ENCODE peak calls at places on chromosomes 6 and 20, in four cellular contexts. One of them, this sample, is unnamed.

GRCh38 chr6:125951323-125951722 is 5.2 kb upstream of the HINT3 start:
- DNase-seq in heart right ventricle: no peak
- DNase-seq in fibroblast of lung: no peak
- DNase-seq in cardiac muscle cell: no peak
- DNase-seq in this sample: no peak

GRCh38 chr20:18287546-18287914 is 797 bp upstream of the ZNF133 start:
- DNase-seq in heart right ventricle: peak; percentile 7
- DNase-seq in fibroblast of lung: no peak
- DNase-seq in cardiac muscle cell: no peak
- DNase-seq in this sample: peak; percentile 16

GRCh38 chr20:59385461-59385860 is 85.0 kb downstream of the EDN3 start:
- DNase-seq in heart right ventricle: no peak
- DNase-seq in fibroblast of lung: no peak
- DNase-seq in cardiac muscle cell: no peak
- DNase-seq in this sample: no peak

GRCh38 chr20:5143856-5144255 is 17.0 kb downstream of the CDS2 start:
- DNase-seq in heart right ventricle: no peak
- DNase-seq in fibroblast of lung: no peak
- DNase-seq in cardiac muscle cell: no peak
- DNase-seq in this sample: no peak

GRCh38 chr6:150100745-150101144 is 31.8 kb upstream of the ULBP3 start:
- DNase-seq in heart right ventricle: no peak
- DNase-seq in fibroblast of lung: no peak
- DNase-seq in cardiac muscle cell: no peak
- DNase-seq in this sample: no peak

GRCh38 chr6:123769431-123769830 is 34.2 kb upstream of the NKAIN2 start:
- DNase-seq in heart right ventricle: no peak
- DNase-seq in fibroblast of lung: no peak
- DNase-seq in cardiac muscle cell: no peak
- DNase-seq in this sample: no peak

GRCh38 chr6:53263915-53264314 is 84.8 kb downstream of the ELOVL5 start:
- DNase-seq in heart right ventricle: no peak
- DNase-seq in fibroblast of lung: no peak
- DNase-seq in cardiac muscle cell: peak; percentile 32
- DNase-seq in this sample: no peak

GRCh38 chr6:52310932-52311331 is 26.4 kb upstream of the MCM3 start:
- DNase-seq in heart right ventricle: no peak
- DNase-seq in fibroblast of lung: no peak
- DNase-seq in cardiac muscle cell: no peak
- DNase-seq in this sample: no peak

GRCh38 chr6:95318137-95318536 is 259.2 kb upstream of the MANEA start:
- DNase-seq in heart right ventricle: no peak
- DNase-seq in fibroblast of lung: no peak
- DNase-seq in cardiac muscle cell: no peak
- DNase-seq in this sample: no peak

GRCh38 chr6:82381278-82381677 is 17.7 kb downstream of the TPBG start:
- DNase-seq in heart right ventricle: no peak
- DNase-seq in fibroblast of lung: no peak
- DNase-seq in cardiac muscle cell: no peak
- DNase-seq in this sample: no peak

GRCh38 chr20:37968726-37969401 is 64.4 kb downstream of the TTI1 start:
- DNase-seq in heart right ventricle: no peak
- DNase-seq in fibroblast of lung: no peak
- DNase-seq in cardiac muscle cell: no peak
- DNase-seq in this sample: peak; percentile 48

GRCh38 chr20:37131486-37131885 is 35.7 kb upstream of the RBL1 start:
- DNase-seq in heart right ventricle: no peak
- DNase-seq in fibroblast of lung: no peak
- DNase-seq in cardiac muscle cell: no peak
- DNase-seq in this sample: no peak

GRCh38 chr6:72865467-72865866 is 243.6 kb downstream of the KCNQ5 start:
- DNase-seq in heart right ventricle: no peak
- DNase-seq in fibroblast of lung: peak; percentile 20
- DNase-seq in cardiac muscle cell: peak; percentile 32
- DNase-seq in this sample: peak; percentile 73

DNA sequence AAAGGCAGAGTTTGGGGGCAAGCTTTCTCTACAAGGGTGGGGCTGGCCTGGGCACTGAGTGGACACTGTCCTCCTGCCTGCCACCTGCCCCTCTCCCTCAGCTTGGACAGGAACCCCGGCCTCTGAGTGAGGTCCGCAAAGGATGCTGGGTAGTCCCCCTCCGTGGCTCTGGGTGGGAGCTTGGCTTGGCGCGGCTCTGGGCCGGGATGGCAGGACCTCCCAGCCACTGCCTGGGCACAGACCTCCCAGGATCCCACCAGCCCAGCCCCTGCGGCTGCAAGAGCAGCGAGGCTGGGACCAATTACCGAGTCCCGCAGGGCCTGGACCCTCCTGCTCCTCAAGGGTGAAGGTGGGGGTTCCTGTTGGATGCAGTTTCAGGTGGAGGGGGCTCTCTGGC is 2.9 kb upstream of the SOX18 start:
- DNase-seq in heart right ventricle: no peak
- DNase-seq in fibroblast of lung: no peak
- DNase-seq in cardiac muscle cell: no peak
- DNase-seq in this sample: no peak
- H3K27ac ChIP-seq in heart right ventricle: peak overlapping the region; percentile 98
- H3K27ac ChIP-seq in fibroblast of lung: no peak overlapping the region
- H3K27ac ChIP-seq in cardiac muscle cell: no peak overlapping the region
- H3K27ac ChIP-seq in this sample: no peak overlapping the region

DNA sequence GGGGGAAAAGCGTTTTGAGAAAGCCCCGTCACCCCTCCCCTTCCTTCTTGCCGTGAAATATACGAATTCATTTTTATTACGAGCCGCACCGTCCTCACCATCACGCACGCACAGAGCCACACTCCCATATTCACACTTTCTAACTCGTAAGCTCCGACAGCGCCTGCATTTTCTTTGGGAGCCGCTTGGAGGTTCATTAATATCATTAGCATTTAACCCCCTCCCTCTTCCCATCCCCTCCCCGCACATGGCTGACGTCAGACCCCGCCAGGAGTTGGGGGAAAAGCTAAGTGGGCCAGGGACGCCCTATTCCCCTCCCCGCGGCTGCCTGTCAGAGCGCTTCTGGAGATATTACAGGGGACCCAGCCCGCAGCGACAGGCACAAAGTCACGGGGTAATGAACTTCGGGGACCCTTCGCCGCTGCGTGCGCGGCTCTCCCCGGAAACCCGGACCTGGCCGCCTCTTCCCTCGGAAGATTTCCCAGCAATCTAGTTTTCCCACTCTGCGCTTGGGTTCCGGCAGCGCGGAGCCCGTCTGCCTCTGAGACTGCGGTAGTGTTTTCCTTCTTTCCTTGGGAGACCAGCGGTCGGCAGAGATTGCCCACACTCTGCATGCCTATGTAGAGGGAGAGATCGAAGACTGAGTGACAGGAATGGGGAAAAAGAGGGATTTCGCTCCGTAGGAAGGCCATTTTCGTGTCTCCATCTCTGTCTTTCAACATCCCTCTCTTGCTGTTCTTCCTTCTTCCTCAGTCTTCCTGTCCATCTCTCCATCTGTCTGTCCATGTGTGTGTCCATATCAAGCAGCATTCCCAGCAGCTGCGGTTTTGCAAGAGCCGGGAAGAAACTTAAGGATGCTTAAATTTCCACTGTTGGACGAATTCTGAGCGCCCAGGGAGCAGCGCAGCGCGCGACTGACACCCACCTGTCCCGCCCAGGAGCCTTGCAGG is at the start of gene NR2E1:
- DNase-seq in heart right ventricle: no peak
- DNase-seq in fibroblast of lung: peak; percentile 21
- DNase-seq in cardiac muscle cell: no peak
- DNase-seq in this sample: peak; percentile 35
- H3K4me3 ChIP-seq in heart right ventricle: peak within 1 kb of the TSS; percentile 20
- H3K4me3 ChIP-seq in fibroblast of lung: no peak within 1 kb of the TSS
- H3K4me3 ChIP-seq in cardiac muscle cell: no peak within 1 kb of the TSS
- H3K4me3 ChIP-seq in this sample: peak within 1 kb of the TSS; percentile 57

GRCh38 chr20:47228654-47229053 is 127.8 kb downstream of the ZMYND8 start:
- DNase-seq in heart right ventricle: peak; percentile 25
- DNase-seq in fibroblast of lung: no peak
- DNase-seq in cardiac muscle cell: no peak
- DNase-seq in this sample: peak; percentile 70
- H3K27ac ChIP-seq in heart right ventricle: peak overlapping the region; percentile 54
- H3K27ac ChIP-seq in fibroblast of lung: no peak overlapping the region
- H3K27ac ChIP-seq in cardiac muscle cell: peak overlapping the region; percentile 52
- H3K27ac ChIP-seq in this sample: peak overlapping the region; percentile 62

DNA sequence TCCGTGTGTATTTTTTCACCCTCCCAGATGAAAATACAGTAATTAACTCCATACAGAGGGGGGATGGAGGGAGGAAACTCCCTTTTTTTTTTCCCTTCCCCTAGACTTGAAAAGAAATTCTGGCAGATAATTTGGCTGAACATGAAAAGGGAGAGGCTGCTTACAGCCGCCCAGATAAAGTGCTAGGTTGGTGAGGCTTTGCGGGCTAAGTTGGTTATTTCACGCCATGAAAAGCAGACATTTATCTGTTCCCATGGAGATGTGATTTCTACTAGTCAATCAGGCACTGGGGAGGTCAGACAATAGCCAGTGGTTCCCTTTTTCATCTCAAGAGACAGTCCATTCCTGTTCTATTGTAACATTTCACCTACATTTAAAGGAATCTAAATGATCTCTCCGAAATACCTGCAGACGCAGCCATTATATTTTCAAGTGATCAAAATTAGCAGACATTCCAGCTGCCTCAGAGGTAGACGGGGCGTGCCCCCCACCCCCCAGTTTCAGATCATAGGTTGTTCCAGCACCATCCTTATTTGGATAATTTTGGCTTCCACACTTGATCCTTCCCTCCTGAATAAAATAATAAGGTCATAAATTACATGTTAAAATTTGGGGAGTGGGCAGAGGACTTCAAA is 143.9 kb upstream of the ZNF217 start:
- DNase-seq in heart right ventricle: no peak
- DNase-seq in fibroblast of lung: no peak
- DNase-seq in cardiac muscle cell: peak; percentile 32
- DNase-seq in this sample: no peak
- H3K4me3 ChIP-seq in heart right ventricle: peak overlapping the region; percentile 36
- H3K4me3 ChIP-seq in fibroblast of lung: no peak overlapping the region
- H3K4me3 ChIP-seq in cardiac muscle cell: no peak overlapping the region
- H3K4me3 ChIP-seq in this sample: peak overlapping the region; percentile 45

GRCh38 chr6:143074670-143075318 is 14.1 kb downstream of the AIG1 start:
- DNase-seq in heart right ventricle: no peak
- DNase-seq in fibroblast of lung: no peak
- DNase-seq in cardiac muscle cell: no peak
- DNase-seq in this sample: no peak

GRCh38 chr6:143074101-143074500 is 13.4 kb downstream of the AIG1 start:
- DNase-seq in heart right ventricle: no peak
- DNase-seq in fibroblast of lung: no peak
- DNase-seq in cardiac muscle cell: no peak
- DNase-seq in this sample: no peak

GRCh38 chr6:143078468-143079324 is 18.0 kb downstream of the AIG1 start:
- DNase-seq in heart right ventricle: no peak
- DNase-seq in fibroblast of lung: no peak
- DNase-seq in cardiac muscle cell: no peak
- DNase-seq in this sample: no peak

GRCh38 chr6:143079325-143079640 is 18.6 kb downstream of the AIG1 start:
- DNase-seq in heart right ventricle: no peak
- DNase-seq in fibroblast of lung: no peak
- DNase-seq in cardiac muscle cell: no peak
- DNase-seq in this sample: no peak
- H3K27ac ChIP-seq in heart right ventricle: no peak overlapping the region
- H3K27ac ChIP-seq in fibroblast of lung: no peak overlapping the region
- H3K27ac ChIP-seq in cardiac muscle cell: no peak overlapping the region
- H3K27ac ChIP-seq in this sample: no peak overlapping the region

GRCh38 chr6:116465246-116465645 is 4.1 kb downstream of the CALHM6 start:
- DNase-seq in heart right ventricle: no peak
- DNase-seq in fibroblast of lung: no peak
- DNase-seq in cardiac muscle cell: no peak
- DNase-seq in this sample: no peak

GRCh38 chr6:116459927-116460326 is 1.2 kb upstream of the CALHM6 start:
- DNase-seq in heart right ventricle: no peak
- DNase-seq in fibroblast of lung: no peak
- DNase-seq in cardiac muscle cell: no peak
- DNase-seq in this sample: no peak

GRCh38 chr6:116461075-116461474 is at the start of gene CALHM6:
- DNase-seq in heart right ventricle: no peak
- DNase-seq in fibroblast of lung: no peak
- DNase-seq in cardiac muscle cell: no peak
- DNase-seq in this sample: no peak

GRCh38 chr6:116462516-116462915 is 1.3 kb downstream of the CALHM6 start:
- DNase-seq in heart right ventricle: no peak
- DNase-seq in fibroblast of lung: no peak
- DNase-seq in cardiac muscle cell: no peak
- DNase-seq in this sample: no peak

DNA sequence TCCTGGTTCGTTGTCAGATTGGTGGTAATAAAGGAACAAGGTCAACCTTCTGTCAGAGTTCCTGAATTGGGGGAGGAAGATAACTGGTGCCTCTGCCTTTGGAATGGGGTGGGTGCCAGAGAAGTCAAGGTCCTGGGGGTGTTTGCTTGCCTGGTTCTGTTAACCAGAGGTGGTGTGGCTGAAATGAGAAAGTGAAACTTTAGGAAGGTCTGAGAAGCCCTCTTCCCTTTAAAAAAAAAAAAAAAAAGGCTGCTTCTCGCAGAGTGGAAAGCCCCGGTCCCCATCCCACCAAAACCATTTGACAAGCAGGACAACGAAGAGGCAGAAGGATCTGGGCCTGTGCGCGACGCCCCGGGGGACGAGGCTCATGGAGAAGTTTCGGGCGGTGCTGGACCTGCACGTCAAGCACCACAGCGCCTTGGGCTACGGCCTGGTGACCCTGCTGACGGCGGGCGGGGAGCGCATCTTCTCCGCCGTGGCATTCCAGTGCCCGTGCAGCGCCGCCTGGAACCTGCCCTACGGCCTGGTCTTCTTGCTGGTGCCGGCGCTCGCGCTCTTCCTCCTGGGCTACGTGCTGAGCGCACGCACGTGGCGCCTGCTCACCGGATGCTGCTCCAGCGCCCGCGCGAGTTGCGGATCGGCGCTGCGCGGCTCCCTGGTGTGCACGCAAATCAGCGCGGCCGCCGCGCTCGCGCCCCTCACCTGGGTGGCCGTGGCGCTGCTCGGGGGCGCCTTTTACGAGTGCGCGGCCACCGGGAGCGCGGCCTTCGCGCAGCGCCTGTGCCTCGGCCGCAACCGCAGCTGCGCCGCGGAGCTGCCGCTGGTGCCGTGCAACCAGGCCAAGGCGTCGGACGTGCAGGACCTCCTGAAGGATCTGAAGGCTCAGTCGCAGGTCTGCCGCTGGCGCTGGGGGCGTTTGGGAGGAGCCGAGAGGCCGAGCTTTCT is 660 bp downstream of the CALHM6 start:
- DNase-seq in heart right ventricle: peak; percentile 7
- DNase-seq in fibroblast of lung: peak; percentile 50
- DNase-seq in cardiac muscle cell: peak; percentile 78
- DNase-seq in this sample: peak; percentile 23
- H3K4me3 ChIP-seq in heart right ventricle: peak overlapping the region; percentile 60
- H3K4me3 ChIP-seq in fibroblast of lung: peak overlapping the region; percentile 46
- H3K4me3 ChIP-seq in cardiac muscle cell: peak overlapping the region; percentile 33
- H3K4me3 ChIP-seq in this sample: peak overlapping the region; percentile 34

DNA sequence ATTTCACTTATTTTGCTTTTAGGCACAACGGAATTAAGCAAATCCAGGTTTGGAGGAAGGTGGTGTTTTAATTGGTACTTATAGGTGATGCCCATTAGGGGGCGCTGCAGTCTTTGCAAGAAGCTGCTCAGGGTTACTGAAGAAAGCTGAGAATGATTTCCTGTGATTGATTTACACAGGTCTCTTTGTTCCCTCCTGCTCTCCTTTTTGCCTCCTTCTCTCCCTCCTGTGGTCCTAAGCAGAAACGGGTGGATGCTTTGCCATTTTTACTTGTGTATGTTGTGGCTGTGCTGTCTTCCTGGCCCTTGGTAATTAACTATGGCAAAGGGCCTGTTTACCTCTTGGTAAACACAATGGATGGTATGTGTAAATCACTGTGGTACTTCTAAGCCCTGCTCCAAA is 97.8 kb downstream of the ANKS1A start:
- DNase-seq in heart right ventricle: peak; percentile 76
- DNase-seq in fibroblast of lung: peak; percentile 88
- DNase-seq in cardiac muscle cell: peak; percentile 88
- DNase-seq in this sample: peak; percentile 85
- H3K27ac ChIP-seq in heart right ventricle: peak overlapping the region; percentile 60
- H3K27ac ChIP-seq in fibroblast of lung: no peak overlapping the region
- H3K27ac ChIP-seq in cardiac muscle cell: no peak overlapping the region
- H3K27ac ChIP-seq in this sample: peak overlapping the region; percentile 2